ENCODE peak calls at places on chromosomes 13 and 19, in six cellular contexts. F is hepatocyte, O is A673, T is mammary epithelial cell, Z is heart right ventricle, A is cardiac muscle cell. M is an unnamed sample.

GRCh38 chr13:109869312-109870237 is 83.2 kb upstream of the IRS2 start:
- DNase-seq in T (peak; percentile 34), F (no peak), O (no peak), A (no peak), Z (peak; percentile 81), M (no peak)

GRCh38 chr13:36788276-36788675 is 30.7 kb upstream of the RFXAP start:
- DNase-seq in F (no peak), Z (no peak), T (peak; percentile 65), A (no peak), O (no peak), M (no peak)

GRCh38 chr13:97809576-97809975 is 143.9 kb upstream of the IPO5 start:
- DNase-seq in A (no peak), T (peak; percentile 10), F (no peak), Z (no peak), O (no peak), M (no peak)

GRCh38 chr13:41137951-41138350 is 5.3 kb upstream of the KBTBD6 start:
- DNase-seq in Z (no peak), O (no peak), T (peak; percentile 96), F (no peak), A (no peak), M (no peak)

GRCh38 chr13:42574435-42575311 is 721 bp downstream of the TNFSF11 start:
- DNase-seq in F (peak; percentile 26), Z (no peak), T (no peak), A (no peak), O (no peak), M (peak; percentile 28)

GRCh38 chr19:53626941-53627340 is 4.9 kb upstream of the DPRX start:
- DNase-seq in T (no peak), A (no peak), O (no peak), F (peak; percentile 47), Z (no peak), M (no peak)

GRCh38 chr19:37855098-37855497 is 51.3 kb downstream of the WDR87 start:
- DNase-seq in O (no peak), A (no peak), F (no peak), T (peak; percentile 45), Z (peak; percentile 61), M (no peak)

GRCh38 chr13:59247166-59247565 is 916.6 kb downstream of the DIAPH3 start:
- DNase-seq in Z (peak; percentile 70), O (no peak), F (no peak), T (no peak), A (no peak), M (no peak)

GRCh38 chr13:103615778-103616177 is 549.6 kb upstream of the SLC10A2 start:
- DNase-seq in O (no peak), A (no peak), F (no peak), T (no peak), Z (no peak), M (no peak)

GRCh38 chr19:7386308-7386707 is 37.6 kb downstream of the ARHGEF18 start:
- DNase-seq in Z (no peak), O (no peak), T (no peak), A (no peak), F (no peak), M (no peak)

GRCh38 chr19:45785097-45785496 is 2.8 kb upstream of the DMPK start:
- DNase-seq in F (no peak), A (no peak), T (no peak), O (no peak), Z (no peak), M (no peak)

GRCh38 chr19:46818812-46819211 is 30.4 kb upstream of the SLC1A5 start:
- DNase-seq in T (no peak), F (no peak), O (peak; percentile 64), A (no peak), Z (no peak), M (no peak)

GRCh38 chr19:40717325-40717879 is 490 bp downstream of the ITPKC start:
- DNase-seq in A (no peak), O (no peak), F (no peak), Z (no peak), T (no peak), M (no peak)

GRCh38 chr19:30679286-30679685 is 307.1 kb downstream of the ZNF536 start:
- DNase-seq in A (no peak), T (no peak), Z (no peak), F (no peak), O (no peak), M (no peak)

GRCh38 chr19:41480336-41480735 is 37.4 kb downstream of the ERICH4 start:
- DNase-seq in A (no peak), T (no peak), O (no peak), F (no peak), Z (no peak), M (no peak)

GRCh38 chr13:31012285-31013024 is 80.0 kb downstream of the TEX26 start:
- DNase-seq in T (no peak), F (no peak), A (peak; percentile 17), O (peak; percentile 80), Z (no peak), M (no peak)

DNA sequence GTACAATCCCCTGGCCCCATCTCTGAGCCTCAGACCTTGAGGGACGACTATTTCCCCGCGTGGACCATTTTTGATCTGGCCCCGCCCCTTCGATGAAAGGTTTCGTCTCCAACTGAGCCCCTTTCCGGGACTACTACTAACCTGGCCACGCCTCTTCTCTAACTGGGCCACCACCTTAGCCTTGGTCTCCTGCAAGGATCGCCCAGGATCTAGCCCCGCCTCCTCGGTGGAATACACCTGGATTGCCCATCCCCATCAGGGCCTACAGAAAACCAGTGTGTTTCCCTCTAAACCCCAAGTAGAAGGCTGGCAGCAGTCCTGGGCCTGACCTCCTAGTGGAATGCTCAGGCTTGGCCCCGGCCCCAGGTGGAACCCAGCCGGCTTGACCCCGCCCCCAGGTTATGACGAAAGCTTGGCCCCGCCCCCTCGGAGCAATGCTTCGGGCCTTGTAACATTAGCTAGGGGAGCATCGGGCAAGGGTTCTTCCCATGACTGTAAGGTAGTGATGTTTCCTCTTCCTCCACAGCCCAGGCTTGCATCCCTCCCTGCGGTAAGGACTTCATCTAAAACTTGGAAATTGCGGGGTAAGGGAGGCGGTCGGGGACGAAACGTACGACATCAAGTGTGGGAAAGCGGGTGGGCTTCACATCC is 9.1 kb downstream of the SPACA6 start:
- DNase-seq in F (peak; percentile 90), Z (peak; percentile 82), T (peak; percentile 63), A (peak; percentile 65), O (peak; percentile 41), M (peak; percentile 39)
- TF ChIP-seq CTCF in F (no peak), Z (no peak), T (no peak), A (no peak), O (no peak), M (no peak)

GRCh38 chr19:57465680-57466381 is 8.9 kb upstream of the VN1R1 start:
- DNase-seq in A (no peak), T (peak; percentile 45), Z (no peak), O (peak; percentile 66), F (no peak), M (no peak)
- TF ChIP-seq CTCF in A (peak; percentile 42), T (peak; percentile 71), Z (peak; percentile 40), O (peak; percentile 61), F (peak; percentile 4), M (peak; percentile 43)

GRCh38 chr13:49521216-49521615 is 25.5 kb downstream of the PHF11 start:
- DNase-seq in F (no peak), T (no peak), A (peak; percentile 40), Z (no peak), O (no peak), M (no peak)
- TF ChIP-seq CTCF in F (no peak), T (no peak), A (no peak), Z (no peak), O (no peak), M (no peak)

GRCh38 chr19:35595928-35596327 is 10.0 kb downstream of the PMIS2 start:
- DNase-seq in O (no peak), F (no peak), A (no peak), T (no peak), Z (no peak), M (no peak)
- TF ChIP-seq CTCF in O (no peak), F (no peak), A (no peak), T (no peak), Z (no peak), M (no peak)

GRCh38 chr19:4062576-4063368 is 3.9 kb downstream of the ZBTB7A start:
- DNase-seq in Z (no peak), O (no peak), A (no peak), F (no peak), T (no peak), M (no peak)
- TF ChIP-seq CTCF in Z (no peak), O (no peak), A (no peak), F (no peak), T (no peak), M (no peak)

DNA sequence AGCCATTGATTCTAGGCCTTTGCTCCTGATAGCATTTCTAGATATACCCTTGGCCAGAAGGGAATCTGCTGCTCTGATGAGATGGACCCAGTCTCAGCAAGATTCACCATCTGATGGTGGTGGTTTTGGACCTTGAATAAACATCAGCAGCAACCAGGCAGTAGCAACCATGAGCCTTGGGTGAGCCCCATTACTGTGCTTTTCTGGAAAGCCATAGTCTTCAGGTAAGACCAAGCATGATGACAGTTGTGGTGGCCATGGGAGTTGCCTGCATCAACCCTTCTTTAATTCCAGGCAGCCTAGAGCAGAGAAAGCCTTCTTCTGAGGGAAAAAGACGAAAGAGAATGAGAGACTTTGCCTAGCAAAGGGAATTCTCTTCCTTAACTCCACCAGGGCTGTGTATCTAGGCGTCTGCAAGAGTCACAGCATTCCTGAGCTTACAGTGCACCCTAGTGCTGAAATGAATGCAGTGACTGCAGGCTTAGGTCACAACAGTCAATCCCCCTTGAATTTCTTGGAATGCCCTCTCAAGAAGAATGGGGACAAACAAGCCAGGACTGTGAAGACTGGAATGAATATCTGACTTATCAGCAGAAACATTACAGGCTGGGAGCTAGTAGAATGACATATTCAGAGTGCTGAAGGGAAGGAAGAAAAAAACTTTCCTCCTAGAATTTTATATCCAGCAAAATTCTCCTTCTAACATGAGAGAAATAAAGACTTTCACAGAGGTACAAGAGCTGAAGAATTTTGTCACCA is 942.4 kb upstream of the PCDH20 start:
- DNase-seq in Z (no peak), O (peak; percentile 77), T (no peak), F (peak; percentile 60), A (peak; percentile 78), M (no peak)
- TF ChIP-seq CTCF in Z (no peak), O (peak; percentile 76), T (peak; percentile 55), F (peak; percentile 62), A (peak; percentile 45), M (no peak)

GRCh38 chr19:861756-862528 is 2.5 kb downstream of the CFD start:
- DNase-seq in T (peak; percentile 36), Z (peak; percentile 60), F (peak; percentile 57), A (peak; percentile 68), O (peak; percentile 73), M (peak; percentile 53)
- TF ChIP-seq CTCF in T (no peak), Z (no peak), F (no peak), A (no peak), O (peak; percentile 45), M (no peak)

GRCh38 chr13:71770710-71771109 is 96.3 kb downstream of the DACH1 start:
- DNase-seq in O (no peak), Z (no peak), A (no peak), F (no peak), T (no peak), M (no peak)
- TF ChIP-seq CTCF in O (no peak), Z (no peak), A (no peak), F (no peak), T (no peak), M (no peak)